ENCODE peak calls at places on chromosomes 2 and 18, in six cellular contexts. N, G, X, B, R and L are unnamed samples.

GRCh38 chr2:105744909-105745853 is at the start of gene NCK2:
- DNase-seq in B (no peak), X (no peak), N (peak), G (peak), R (peak), L (peak)

GRCh38 chr18:72601944-72602343 is 57.8 kb upstream of the CBLN2 start:
- DNase-seq in X (no peak), G (no peak), B (no peak), R (no peak), N (no peak), L (no peak)

GRCh38 chr2:238771193-238771592 is 76.7 kb upstream of the TWIST2 start:
- DNase-seq in N (no peak), R (peak), B (no peak), X (no peak), G (no peak), L (no peak)

GRCh38 chr2:199458017-199458805 is 472 bp upstream of the SATB2 start:
- DNase-seq in B (no peak), X (no peak), N (no peak), R (no peak), G (peak), L (no peak)

GRCh38 chr2:203097735-203098134 is 83.1 kb downstream of the NBEAL1 start:
- DNase-seq in X (no peak), B (no peak), G (no peak), R (no peak), N (no peak), L (no peak)

GRCh38 chr2:188495990-188496431 is 204.3 kb downstream of the GULP1 start:
- DNase-seq in X (no peak), G (no peak), B (no peak), N (no peak), R (no peak), L (no peak)

GRCh38 chr2:96505231-96505889 is at the start of gene NEURL3:
- DNase-seq in B (no peak), G (peak), X (no peak), R (no peak), N (no peak), L (no peak)

GRCh38 chr2:12302140-12302539 is 414.6 kb upstream of the TRIB2 start:
- DNase-seq in X (no peak), N (no peak), R (no peak), B (no peak), G (no peak), L (no peak)

GRCh38 chr2:171523339-171523931 is 1.2 kb downstream of the CYBRD1 start:
- DNase-seq in N (peak), G (peak), X (no peak), B (no peak), R (peak), L (peak)

GRCh38 chr2:86037141-86037794 is 68.4 kb downstream of the POLR1A start:
- DNase-seq in N (peak), R (peak), B (no peak), G (no peak), X (no peak), L (peak)

GRCh38 chr2:85851253-85851955 is 37.4 kb downstream of the ST3GAL5 start:
- DNase-seq in R (no peak), B (no peak), G (no peak), X (no peak), N (no peak), L (no peak)

GRCh38 chr2:227774011-227774624 is 28.4 kb downstream of the SCYGR8 start:
- DNase-seq in N (no peak), X (no peak), B (no peak), G (no peak), R (no peak), L (no peak)

GRCh38 chr2:165443524-165443923 is 26.0 kb upstream of the CSRNP3 start:
- DNase-seq in N (no peak), R (no peak), X (no peak), B (no peak), G (no peak), L (no peak)

GRCh38 chr2:42513252-42513918 is 19.6 kb upstream of the KCNG3 start:
- DNase-seq in B (no peak), R (peak), N (no peak), X (no peak), G (peak), L (peak)

GRCh38 chr2:239324456-239324855 is 76.4 kb downstream of the HDAC4 start:
- DNase-seq in B (no peak), N (peak), R (no peak), X (no peak), G (no peak), L (peak)

GRCh38 chr18:57898506-57899124 is 95.5 kb upstream of the ATP8B1 start:
- DNase-seq in X (no peak), B (no peak), R (peak), N (no peak), G (no peak), L (no peak)

GRCh38 chr2:19874726-19875125 is 27.1 kb downstream of the TTC32 start:
- DNase-seq in B (no peak), N (peak), G (no peak), X (no peak), R (no peak), L (no peak)

GRCh38 chr2:157413342-157414035 is 30.4 kb downstream of the CYTIP start:
- DNase-seq in R (no peak), N (no peak), G (no peak), X (no peak), B (peak), L (no peak)

GRCh38 chr2:70670202-70670601 is 97.8 kb downstream of the ADD2 start:
- DNase-seq in X (no peak), G (no peak), B (no peak), N (peak), R (no peak), L (no peak)

GRCh38 chr2:1653137-1653789 is 91.1 kb downstream of the PXDN start:
- DNase-seq in N (peak), R (peak), B (no peak), G (no peak), X (no peak), L (peak)

GRCh38 chr2:239226677-239227076 is 174.1 kb downstream of the HDAC4 start:
- DNase-seq in B (no peak), R (no peak), X (no peak), G (no peak), N (peak), L (peak)

GRCh38 chr2:49798570-49798969 is 644.3 kb upstream of the FSHR start:
- DNase-seq in G (no peak), N (no peak), X (no peak), R (no peak), B (no peak), L (no peak)

GRCh38 chr2:176157499-176158305 is 595 bp downstream of the HOXD3 start:
- DNase-seq in R (no peak), G (no peak), N (no peak), B (no peak), X (no peak), L (no peak)

GRCh38 chr2:221380686-221381085 is 191.4 kb downstream of the EPHA4 start:
- DNase-seq in N (no peak), R (no peak), G (no peak), X (no peak), B (no peak), L (no peak)

GRCh38 chr2:160278889-160279196 is 78.8 kb upstream of the ITGB6 start:
- DNase-seq in G (no peak), B (no peak), N (no peak), X (no peak), R (peak), L (no peak)

GRCh38 chr2:31998731-31999383 is 12.0 kb downstream of the MEMO1 start:
- DNase-seq in G (no peak), R (no peak), X (no peak), N (no peak), B (no peak), L (no peak)

GRCh38 chr18:58285731-58286130 is 241.7 kb downstream of the NEDD4L start:
- DNase-seq in X (no peak), G (no peak), B (no peak), R (no peak), N (no peak), L (no peak)

GRCh38 chr2:73208258-73208657 is 5.8 kb upstream of the SMYD5 start:
- DNase-seq in G (no peak), B (no peak), R (no peak), N (no peak), X (no peak), L (no peak)

GRCh38 chr2:134193006-134193405 is 60.9 kb upstream of the MGAT5 start:
- DNase-seq in G (no peak), B (no peak), R (no peak), X (no peak), N (no peak), L (no peak)

GRCh38 chr2:148927010-148927409 is 52.0 kb downstream of the KIF5C start:
- DNase-seq in B (no peak), R (no peak), X (no peak), N (no peak), G (no peak), L (no peak)

GRCh38 chr18:49691177-49691608 is 122.1 kb downstream of the ACAA2 start:
- DNase-seq in N (no peak), B (no peak), X (no peak), G (no peak), R (no peak), L (no peak)

GRCh38 chr2:18253686-18254197 is 306.7 kb downstream of the RDH14 start:
- DNase-seq in N (no peak), B (no peak), R (no peak), X (no peak), G (no peak), L (no peak)

GRCh38 chr2:132883430-132883829 is 213.4 kb upstream of the LYPD1 start:
- DNase-seq in X (no peak), N (no peak), B (no peak), G (no peak), R (no peak), L (no peak)

GRCh38 chr2:185241556-185241955 is 497.0 kb upstream of the FSIP2 start:
- DNase-seq in B (no peak), X (no peak), G (no peak), R (no peak), N (no peak), L (no peak)
- TF ChIP-seq EP300 in B (no peak), X (no peak), G (no peak), R (no peak), N (no peak), L (no peak)

GRCh38 chr2:65432227-65433190 is at the start of gene SPRED2:
- DNase-seq in R (peak), N (peak), B (no peak), X (peak), G (peak), L (peak)
- TF ChIP-seq EP300 in R (peak), N (no peak), B (no peak), X (no peak), G (no peak), L (no peak)

GRCh38 chr18:39751926-39752325 is 2186.3 kb upstream of the CELF4 start:
- DNase-seq in R (no peak), X (no peak), G (no peak), B (no peak), N (no peak), L (no peak)
- TF ChIP-seq EP300 in R (no peak), X (no peak), G (no peak), B (no peak), N (no peak), L (no peak)

DNA sequence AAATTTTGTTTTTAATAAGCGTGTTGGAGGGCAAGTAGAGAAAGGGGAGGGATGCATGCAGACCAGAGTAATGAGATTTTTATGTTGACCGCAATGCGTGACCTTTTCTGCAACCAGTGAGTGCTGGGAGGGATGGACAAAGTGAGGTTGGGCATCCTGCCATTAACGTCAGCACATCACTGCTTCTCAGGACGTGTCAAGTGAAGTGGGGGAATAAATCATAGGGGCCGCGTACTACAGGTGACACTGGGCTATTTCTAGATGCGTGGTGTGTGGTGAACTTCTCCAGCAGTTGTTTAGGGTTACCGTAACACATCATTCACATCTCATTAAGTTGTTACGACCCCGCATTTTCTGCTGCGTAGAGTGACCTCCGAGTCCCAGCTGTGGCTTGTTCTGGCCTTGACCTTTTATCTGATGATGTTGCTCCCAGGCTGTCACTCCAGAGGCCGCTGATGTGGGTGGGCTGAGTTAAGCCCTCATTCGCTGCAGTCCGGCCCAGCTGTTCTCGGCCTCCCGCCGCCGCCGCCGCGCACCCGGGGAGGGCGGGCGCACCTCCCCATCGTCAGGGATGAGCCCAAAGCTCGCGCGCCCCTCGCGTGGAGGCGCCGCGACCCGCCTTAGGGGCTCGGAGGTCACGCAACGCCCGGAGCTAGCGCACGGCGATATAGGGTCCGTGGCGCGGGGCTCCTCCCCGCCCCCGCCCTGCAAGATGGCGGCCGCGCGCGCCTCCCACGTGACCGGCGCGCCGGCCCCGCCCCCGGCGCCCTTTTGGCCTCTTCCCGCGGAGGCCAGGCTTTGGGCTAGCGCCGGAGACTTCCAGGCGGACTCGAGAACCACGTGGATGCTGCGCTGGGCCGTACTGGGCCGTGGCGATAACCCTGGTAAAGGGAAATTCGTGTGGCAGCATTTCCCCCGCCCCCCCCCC is 3.5 kb downstream of the ZCCHC2 start:
- DNase-seq in N (peak), G (peak), B (peak), R (peak), X (no peak), L (peak)
- TF ChIP-seq EP300 in N (no peak), G (no peak), B (peak), R (peak), X (no peak), L (no peak)

DNA sequence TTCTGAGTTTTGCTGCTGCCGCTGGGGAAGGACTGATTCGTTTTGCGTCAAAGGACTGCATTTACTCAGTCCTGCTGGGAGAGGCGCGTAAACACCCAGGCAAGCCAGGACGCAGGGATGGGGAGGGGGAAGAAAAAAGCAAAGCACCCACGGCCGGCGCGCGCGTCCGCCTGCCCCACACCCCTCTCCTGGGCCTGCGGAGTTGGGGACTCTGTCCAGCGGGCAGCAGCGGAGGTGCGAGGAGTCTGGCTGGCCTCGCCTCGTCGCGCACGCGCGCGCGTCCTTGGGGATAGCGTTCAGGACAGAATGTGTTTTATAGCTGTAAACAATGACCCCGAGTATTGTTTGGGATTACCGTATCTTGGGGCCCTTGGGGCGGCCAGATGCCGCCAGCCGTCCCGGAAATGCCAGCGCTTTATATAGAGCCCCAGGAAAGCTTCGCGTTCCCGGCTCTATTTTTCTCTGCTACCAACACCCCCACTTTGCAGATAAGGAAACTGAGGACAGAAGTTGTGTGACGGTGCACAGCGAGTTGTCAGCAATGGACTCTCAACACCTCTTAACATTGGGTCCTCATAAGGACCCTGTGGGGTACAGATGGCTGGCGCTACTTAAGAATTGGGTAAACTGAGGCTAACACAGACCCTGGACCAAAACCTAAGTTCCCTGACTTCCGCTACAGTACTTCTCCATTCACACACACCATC is 1.6 kb upstream of the FOSL2 start:
- DNase-seq in N (peak), G (peak), X (no peak), B (no peak), R (peak), L (peak)
- TF ChIP-seq EP300 in N (peak), G (no peak), X (no peak), B (no peak), R (peak), L (peak)

GRCh38 chr18:25239636-25240468 is 112.1 kb downstream of the ZNF521 start:
- DNase-seq in X (no peak), N (no peak), G (no peak), B (no peak), R (no peak), L (no peak)
- TF ChIP-seq EP300 in X (no peak), N (no peak), G (no peak), B (no peak), R (no peak), L (no peak)

DNA sequence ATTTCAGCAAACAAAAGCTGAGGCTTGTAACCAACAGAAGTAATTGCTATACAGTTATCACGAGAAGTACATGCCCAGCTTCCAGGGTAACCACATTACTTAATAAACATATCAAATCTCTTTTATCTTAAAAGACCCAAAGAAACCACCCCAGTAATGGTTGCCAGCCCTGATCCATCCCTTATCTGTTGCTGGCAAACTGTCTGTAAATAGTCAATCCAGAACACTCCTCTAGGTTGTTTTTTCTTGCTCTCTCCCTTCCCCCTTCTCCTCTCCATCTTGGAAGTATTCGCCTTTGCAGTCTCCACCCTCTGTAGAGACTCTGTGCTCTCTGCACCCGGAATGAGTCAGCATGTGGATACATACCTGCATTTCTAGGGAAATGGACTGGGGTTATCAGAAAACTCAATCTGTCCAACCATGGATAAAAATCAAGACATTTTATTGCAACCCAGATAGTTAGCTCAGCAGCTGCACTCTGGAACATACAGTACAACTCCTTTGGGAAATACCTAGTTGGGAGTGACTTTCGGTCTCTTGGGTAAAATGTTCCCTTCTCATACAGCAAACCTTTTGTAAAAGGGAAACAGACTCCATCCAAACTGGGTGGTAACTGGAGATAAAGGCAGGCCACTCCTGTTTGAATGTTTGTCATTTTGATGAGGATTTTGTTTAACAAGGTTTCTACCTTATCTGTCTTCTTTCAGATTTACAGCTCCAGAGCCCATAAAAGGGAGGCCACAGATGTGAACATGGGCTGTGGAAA is 123.5 kb upstream of the FOSL2 start:
- DNase-seq in B (no peak), X (no peak), R (no peak), G (peak), N (no peak), L (peak)
- TF ChIP-seq EP300 in B (no peak), X (no peak), R (no peak), G (no peak), N (no peak), L (no peak)

GRCh38 chr2:137194111-137194510 is 428.8 kb downstream of the THSD7B start:
- DNase-seq in B (no peak), N (no peak), G (no peak), X (no peak), R (no peak), L (no peak)

GRCh38 chr2:137187258-137187657 is 421.9 kb downstream of the THSD7B start:
- DNase-seq in X (no peak), B (no peak), G (no peak), R (no peak), N (no peak), L (no peak)

GRCh38 chr2:137185378-137186078 is 420.2 kb downstream of the THSD7B start:
- DNase-seq in N (no peak), R (no peak), B (no peak), G (no peak), X (no peak), L (no peak)

GRCh38 chr2:137192366-137193315 is 427.3 kb downstream of the THSD7B start:
- DNase-seq in X (no peak), R (no peak), B (no peak), G (no peak), N (no peak), L (no peak)

DNA sequence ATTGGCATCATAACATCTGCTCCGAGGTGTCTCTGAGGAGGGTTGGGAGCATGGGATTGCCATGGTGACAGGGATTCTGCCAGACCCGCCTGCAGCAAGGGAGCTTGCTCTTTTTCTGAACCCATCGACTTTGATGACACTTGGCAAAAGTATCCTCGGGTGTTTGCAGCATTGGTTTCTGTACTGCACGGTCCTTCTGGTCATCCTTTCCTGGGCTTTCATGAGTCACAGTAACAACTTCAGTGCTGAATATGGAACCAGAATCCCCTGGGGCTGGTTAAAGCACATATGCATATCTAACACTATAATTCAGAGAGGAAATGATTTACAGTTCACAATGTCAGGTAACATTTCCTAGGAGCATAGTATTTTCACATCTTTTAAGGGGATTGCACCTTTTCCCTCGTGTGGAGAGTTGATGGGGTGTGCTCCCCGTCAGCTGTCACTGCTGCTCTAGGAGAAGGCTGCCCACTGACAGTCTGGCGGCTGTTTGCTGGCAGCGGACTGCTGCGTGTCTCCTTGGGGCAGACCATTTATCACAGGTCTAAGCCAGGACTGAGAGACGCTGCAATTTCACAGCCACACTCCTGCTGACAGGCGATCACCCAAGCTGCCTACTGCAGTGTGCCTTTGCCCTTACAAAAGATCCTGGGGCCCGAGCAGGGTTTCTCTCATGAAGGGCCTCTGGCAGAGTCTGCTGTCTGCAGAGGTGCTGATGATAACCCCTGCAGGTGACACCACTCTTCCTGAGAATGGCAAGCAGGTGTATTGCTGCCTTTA is 425.3 kb downstream of the THSD7B start:
- DNase-seq in B (no peak), G (no peak), N (no peak), X (no peak), R (no peak), L (no peak)
- TF ChIP-seq EP300 in B (no peak), G (no peak), N (no peak), X (no peak), R (no peak), L (no peak)